ENCODE peak calls at places on chromosomes 6 and 20, in eight cellular contexts. A is GM23338; W is endothelial cell; F is tibial artery; R is T-helper 2 cell; Q is activated naive CD8-positive, alpha-beta T cell treated with anti-CD3 and anti-CD28 coated beads for 36 hours; U is AG08395; G is HuH-7. E is an unnamed sample.

GRCh38 chr20:3313681-3314080 is 74.7 kb upstream of the SLC4A11 start:
- DNase-seq in R (no peak), Q (no peak), U (no peak), F (no peak), W (no peak), G (no peak), A (no peak), E (no peak)

GRCh38 chr20:39225978-39226377 is 263.8 kb downstream of the DHX35 start:
- DNase-seq in R (no peak), G (no peak), F (no peak), W (no peak), A (no peak), U (no peak), Q (no peak), E (no peak)

GRCh38 chr6:136774228-136775041 is 17.8 kb downstream of the MAP3K5 start:
- DNase-seq in U (peak), R (no peak), F (no peak), W (no peak), Q (no peak), A (no peak), G (no peak), E (no peak)

GRCh38 chr6:5968817-5969726 is 37.7 kb downstream of the NRN1 start:
- DNase-seq in Q (no peak), G (no peak), A (peak), W (no peak), F (peak), U (peak), R (no peak), E (no peak)

GRCh38 chr6:3534599-3534998 is 77.7 kb upstream of the SLC22A23 start:
- DNase-seq in W (no peak), Q (no peak), R (no peak), A (no peak), F (no peak), U (no peak), G (no peak), E (no peak)

GRCh38 chr20:5919634-5920544 is 30.4 kb downstream of the TRMT6 start:
- DNase-seq in R (no peak), F (no peak), Q (no peak), A (no peak), W (no peak), U (no peak), G (no peak), E (no peak)

GRCh38 chr6:27038498-27038897 is 209.0 kb upstream of the PRSS16 start:
- DNase-seq in U (no peak), F (no peak), R (no peak), G (no peak), Q (no peak), A (no peak), W (no peak), E (no peak)

GRCh38 chr20:21179796-21180195 is 53.9 kb downstream of the KIZ start:
- DNase-seq in R (no peak), A (no peak), Q (no peak), U (no peak), F (no peak), G (no peak), W (no peak), E (no peak)

GRCh38 chr6:126529605-126530004 is 189.7 kb downstream of the CENPW start:
- DNase-seq in Q (no peak), A (no peak), R (no peak), W (no peak), U (no peak), G (no peak), F (no peak), E (no peak)

GRCh38 chr6:108337721-108338120 is 42.9 kb downstream of the AFG1L start:
- DNase-seq in G (no peak), W (no peak), U (no peak), Q (no peak), R (no peak), F (no peak), A (no peak), E (no peak)

GRCh38 chr20:41249781-41250281 is 67.7 kb downstream of the ZHX3 start:
- DNase-seq in U (no peak), W (peak), A (peak), G (peak), Q (no peak), F (no peak), R (no peak), E (peak)

GRCh38 chr6:106913676-106914280 is 60.8 kb downstream of the CD24 start:
- DNase-seq in A (no peak), W (no peak), U (no peak), F (no peak), R (no peak), G (no peak), Q (no peak), E (no peak)

GRCh38 chr6:138692978-138693909 is 80.3 kb upstream of the CCDC28A start:
- DNase-seq in F (peak), R (peak), G (peak), A (peak), Q (peak), W (peak), U (peak), E (peak)

GRCh38 chr6:370555-370954 is 21.0 kb upstream of the IRF4 start:
- DNase-seq in Q (no peak), A (no peak), U (no peak), R (no peak), G (no peak), F (no peak), W (no peak), E (no peak)

GRCh38 chr6:30074331-30075093 is 1.1 kb downstream of the RNF39 start:
- DNase-seq in W (no peak), A (peak), U (no peak), G (no peak), Q (no peak), F (no peak), R (no peak), E (peak)